ENCODE peak calls at places on chromosomes 7 and 10, in nine cellular contexts. B is fibroblast of pulmonary artery; C is activated T-cell treated with anti-CD3 and anti-CD28 coated beads, Interleukin-2, amount 50 U/mL, for 72 hours; Q is GM20000; I is endothelial cell; A is left cardiac atrium; L is ELR; U is T-helper 17 cell; J is GM04504. S is an unnamed sample.

GRCh38 chr10:97534746-97535367 is 36.1 kb downstream of the UBTD1 start:
- DNase-seq in B (peak; percentile 47), C (peak; percentile 42), Q (peak; percentile 78), I (peak; percentile 51), A (no peak), L (peak; percentile 59), U (no peak), J (no peak), S (no peak)

GRCh38 chr10:75939541-75939940 is 508.1 kb downstream of the LRMDA start:
- DNase-seq in B (no peak), C (no peak), Q (no peak), I (no peak), A (no peak), L (no peak), U (no peak), J (no peak), S (no peak)

GRCh38 chr7:70355591-70356323 is 757.5 kb downstream of the AUTS2 start:
- DNase-seq in B (no peak), C (no peak), Q (no peak), I (no peak), A (no peak), L (no peak), U (no peak), J (no peak), S (no peak)

GRCh38 chr10:47277352-47278151 is 22.4 kb upstream of the GDF10 start:
- DNase-seq in B (no peak), C (peak; percentile 60), Q (no peak), I (no peak), A (no peak), L (no peak), U (no peak), J (no peak), S (no peak)

GRCh38 chr10:37434091-37434490 is 308.7 kb downstream of the ANKRD30A start:
- DNase-seq in B (peak; percentile 3), C (no peak), Q (no peak), I (no peak), A (no peak), L (peak; percentile 2), U (no peak), J (no peak), S (no peak)

GRCh38 chr10:96972264-96972663 is 140.2 kb downstream of the LCOR start:
- DNase-seq in B (no peak), C (no peak), Q (no peak), I (no peak), A (no peak), L (no peak), U (no peak), J (no peak), S (no peak)

GRCh38 chr10:79454259-79454658 is 8.8 kb upstream of the ZCCHC24 start:
- DNase-seq in B (peak; percentile 90), C (no peak), Q (no peak), I (no peak), A (peak; percentile 71), L (peak; percentile 82), U (no peak), J (peak; percentile 79), S (peak; percentile 50)

GRCh38 chr10:52668024-52668423 is 104.6 kb downstream of the MBL2 start:
- DNase-seq in B (no peak), C (no peak), Q (no peak), I (no peak), A (no peak), L (peak; percentile 34), U (no peak), J (peak; percentile 57), S (no peak)

GRCh38 chr7:112211348-112211907 is 4.9 kb downstream of the ZNF277 start:
- DNase-seq in B (peak; percentile 74), C (no peak), Q (no peak), I (no peak), A (no peak), L (no peak), U (no peak), J (no peak), S (peak; percentile 58)

GRCh38 chr10:27256299-27256698 is 15.7 kb upstream of the ACBD5 start:
- DNase-seq in B (no peak), C (no peak), Q (no peak), I (no peak), A (no peak), L (no peak), U (no peak), J (no peak), S (peak; percentile 47)

GRCh38 chr7:151781161-151781845 is 95.6 kb downstream of the PRKAG2 start:
- DNase-seq in B (no peak), C (no peak), Q (no peak), I (no peak), A (no peak), L (no peak), U (no peak), J (no peak), S (no peak)

GRCh38 chr7:20797174-20798080 is 10.7 kb upstream of the SP8 start:
- DNase-seq in B (no peak), C (no peak), Q (no peak), I (no peak), A (no peak), L (no peak), U (no peak), J (no peak), S (peak; percentile 45)

GRCh38 chr7:10773430-10773829 is 200.2 kb upstream of the PHF14 start:
- DNase-seq in B (no peak), C (no peak), Q (no peak), I (no peak), A (no peak), L (no peak), U (no peak), J (no peak), S (no peak)

GRCh38 chr7:91398341-91398740 is 134.1 kb downstream of the FZD1 start:
- DNase-seq in B (no peak), C (no peak), Q (no peak), I (no peak), A (no peak), L (no peak), U (no peak), J (no peak), S (no peak)

GRCh38 chr7:21971780-21972396 is 26.2 kb upstream of the CDCA7L start:
- DNase-seq in B (no peak), C (no peak), Q (no peak), I (no peak), A (no peak), L (no peak), U (no peak), J (no peak), S (peak; percentile 32)

GRCh38 chr7:157662110-157662791 is 325.4 kb downstream of the DNAJB6 start:
- DNase-seq in B (no peak), C (no peak), Q (no peak), I (no peak), A (no peak), L (no peak), U (no peak), J (no peak), S (peak; percentile 63)

GRCh38 chr7:150479023-150479716 is 28.7 kb downstream of the GIMAP8 start:
- DNase-seq in B (no peak), C (peak; percentile 23), Q (no peak), I (no peak), A (no peak), L (no peak), U (no peak), J (no peak), S (no peak)

GRCh38 chr7:41858196-41858595 is 155.3 kb upstream of the INHBA start:
- DNase-seq in B (no peak), C (no peak), Q (no peak), I (no peak), A (no peak), L (no peak), U (no peak), J (no peak), S (no peak)

GRCh38 chr7:18352339-18353255 is 143.0 kb upstream of the HDAC9 start:
- DNase-seq in B (peak; percentile 84), C (peak; percentile 19), Q (peak; percentile 30), I (peak; percentile 60), A (peak; percentile 45), L (peak; percentile 83), U (no peak), J (peak; percentile 46), S (peak; percentile 26)

GRCh38 chr10:4334076-4334475 is 491.9 kb upstream of the AKR1E2 start:
- DNase-seq in B (no peak), C (no peak), Q (no peak), I (no peak), A (no peak), L (no peak), U (no peak), J (no peak), S (no peak)

GRCh38 chr7:79702116-79702515 is 248.6 kb upstream of the MAGI2 start:
- DNase-seq in B (no peak), C (no peak), Q (no peak), I (no peak), A (no peak), L (peak; percentile 45), U (no peak), J (no peak), S (no peak)

GRCh38 chr10:57769298-57769697 is 498.4 kb downstream of the IPMK start:
- DNase-seq in B (no peak), C (no peak), Q (no peak), I (no peak), A (no peak), L (no peak), U (no peak), J (no peak), S (no peak)

GRCh38 chr10:119575506-119575905 is 21.3 kb downstream of the TIAL1 start:
- DNase-seq in B (peak; percentile 50), C (peak; percentile 18), Q (no peak), I (no peak), A (no peak), L (peak; percentile 36), U (no peak), J (peak; percentile 17), S (no peak)

GRCh38 chr7:149774237-149775175 is 1.1 kb upstream of the ZNF467 start:
- DNase-seq in B (peak; percentile 17), C (no peak), Q (no peak), I (peak; percentile 28), A (no peak), L (no peak), U (no peak), J (no peak), S (peak; percentile 47)

GRCh38 chr7:76234931-76235441 is 33.3 kb downstream of the SRRM3 start:
- DNase-seq in B (peak; percentile 79), C (peak; percentile 80), Q (peak; percentile 90), I (peak; percentile 92), A (peak; percentile 72), L (peak; percentile 63), U (peak; percentile 42), J (peak; percentile 28), S (peak; percentile 71)

GRCh38 chr7:44757739-44758138 is 9.1 kb downstream of the ZMIZ2 start:
- DNase-seq in B (no peak), C (no peak), Q (no peak), I (no peak), A (no peak), L (no peak), U (no peak), J (no peak), S (no peak)

GRCh38 chr10:84552478-84552877 is 224.1 kb downstream of the CCSER2 start:
- DNase-seq in B (no peak), C (no peak), Q (no peak), I (no peak), A (no peak), L (no peak), U (no peak), J (no peak), S (no peak)

GRCh38 chr10:68423522-68423921 is 16.4 kb upstream of the RUFY2 start:
- DNase-seq in B (no peak), C (peak; percentile 46), Q (no peak), I (peak; percentile 5), A (no peak), L (no peak), U (no peak), J (no peak), S (no peak)

GRCh38 chr7:156162451-156162850 is 350.2 kb upstream of the SHH start:
- DNase-seq in B (no peak), C (no peak), Q (no peak), I (no peak), A (no peak), L (no peak), U (no peak), J (no peak), S (peak; percentile 33)

GRCh38 chr7:44693641-44694313 is 54.9 kb upstream of the ZMIZ2 start:
- DNase-seq in B (peak; percentile 33), C (no peak), Q (no peak), I (no peak), A (no peak), L (peak; percentile 74), U (no peak), J (peak; percentile 76), S (peak; percentile 64)

GRCh38 chr7:145036592-145037386 is 200.9 kb upstream of the TPK1 start:
- DNase-seq in B (peak; percentile 64), C (peak; percentile 26), Q (peak; percentile 28), I (peak; percentile 60), A (no peak), L (peak; percentile 34), U (peak; percentile 8), J (peak; percentile 1), S (no peak)